ENCODE peak calls at places on chromosomes 5 and 9, in seven cellular contexts. A, X, Q, L, I, V and M are unnamed samples.

GRCh38 chr5:172144931-172145869 is 42.8 kb downstream of the STK10 start:
- DNase-seq in A (no peak), X (no peak), Q (no peak), L (no peak), I (no peak), V (no peak), M (no peak)

GRCh38 chr5:10138385-10139057 is 111.2 kb downstream of the ATPSCKMT start:
- DNase-seq in A (no peak), X (no peak), Q (no peak), L (no peak), I (no peak), V (no peak), M (no peak)

GRCh38 chr5:150587830-150588494 is 52.5 kb upstream of the SYNPO start:
- DNase-seq in A (no peak), X (no peak), Q (no peak), L (no peak), I (no peak), V (no peak), M (no peak)

GRCh38 chr5:137838976-137839375 is 28.7 kb upstream of the MYOT start:
- DNase-seq in A (no peak), X (no peak), Q (no peak), L (no peak), I (no peak), V (no peak), M (no peak)

GRCh38 chr9:132806723-132807421 is 71.2 kb downstream of the AK8 start:
- DNase-seq in A (no peak), X (no peak), Q (no peak), L (no peak), I (peak), V (no peak), M (peak)

GRCh38 chr5:83145882-83146331 is 68.6 kb downstream of the XRCC4 start:
- DNase-seq in A (no peak), X (no peak), Q (no peak), L (no peak), I (no peak), V (no peak), M (no peak)

GRCh38 chr9:112404367-112404979 is 24.6 kb downstream of the HSDL2 start:
- DNase-seq in A (no peak), X (no peak), Q (no peak), L (no peak), I (no peak), V (no peak), M (no peak)

GRCh38 chr9:22060831-22061383 is 51.8 kb upstream of the CDKN2B start:
- DNase-seq in A (no peak), X (no peak), Q (no peak), L (no peak), I (no peak), V (no peak), M (no peak)

GRCh38 chr9:90956026-90956810 is 154.6 kb downstream of the SYK start:
- DNase-seq in A (no peak), X (no peak), Q (no peak), L (no peak), I (no peak), V (no peak), M (no peak)

GRCh38 chr9:126915281-126915816 is 767 bp downstream of the RALGPS1 start:
- DNase-seq in A (no peak), X (peak), Q (peak), L (no peak), I (no peak), V (no peak), M (peak)

GRCh38 chr9:115264333-115264732 is 146.4 kb upstream of the TNC start:
- DNase-seq in A (no peak), X (no peak), Q (no peak), L (no peak), I (no peak), V (no peak), M (no peak)

GRCh38 chr5:1952456-1953099 is 69.9 kb upstream of the IRX4 start:
- DNase-seq in A (no peak), X (no peak), Q (no peak), L (no peak), I (no peak), V (no peak), M (no peak)

GRCh38 chr5:55823151-55823796 is 27.9 kb upstream of the IL31RA start:
- DNase-seq in A (no peak), X (no peak), Q (no peak), L (no peak), I (no peak), V (no peak), M (peak)

GRCh38 chr5:107523019-107523680 is 147.6 kb downstream of the EFNA5 start:
- DNase-seq in A (no peak), X (no peak), Q (no peak), L (no peak), I (no peak), V (no peak), M (no peak)

GRCh38 chr9:125953314-125954019 is 206.3 kb downstream of the PBX3 start:
- DNase-seq in A (peak), X (no peak), Q (no peak), L (no peak), I (no peak), V (no peak), M (no peak)

DNA sequence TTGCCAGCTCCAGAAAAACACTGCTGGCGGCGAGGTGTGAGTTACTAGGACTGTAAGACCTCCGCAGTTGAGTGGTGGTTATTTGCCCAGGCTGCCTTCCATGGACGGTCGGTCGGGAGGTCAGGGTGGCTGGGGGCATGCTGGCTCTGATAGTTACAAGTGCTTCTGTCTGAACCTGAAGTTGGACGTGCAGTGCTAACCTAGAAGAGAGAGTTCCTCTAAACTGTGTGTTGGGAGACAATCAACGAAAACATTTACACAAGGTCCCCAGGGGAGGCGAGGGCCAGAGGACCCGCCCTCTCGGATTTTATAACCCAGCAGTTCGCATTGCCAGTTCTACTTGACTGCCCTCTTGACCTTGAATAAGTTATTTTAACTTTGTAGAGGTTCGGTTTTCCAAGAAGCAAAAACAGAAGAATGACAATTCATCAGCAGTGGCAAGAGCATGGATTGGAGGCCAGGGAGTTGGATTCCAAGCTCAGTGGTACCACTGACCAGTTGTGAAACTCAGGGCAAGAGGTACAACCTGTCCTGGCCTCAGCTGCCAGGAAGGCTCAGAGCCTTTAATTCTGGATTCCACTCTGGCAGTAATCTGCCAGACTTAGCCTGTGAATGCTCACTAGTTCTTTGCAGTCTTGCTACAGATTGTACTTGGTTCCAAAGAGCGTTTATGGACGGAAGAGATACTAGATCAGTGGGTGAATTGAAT is 28.7 kb upstream of the PDE8B start:
- DNase-seq in A (no peak), X (no peak), Q (no peak), L (no peak), I (no peak), V (no peak), M (no peak)
- TF ChIP-seq JUND in A (no peak), X (no peak), Q (no peak), L (no peak), I (no peak), V (no peak), M (no peak)

GRCh38 chr9:81798606-81799005 is 109.3 kb upstream of the TLE1 start:
- DNase-seq in A (no peak), X (no peak), Q (no peak), L (no peak), I (no peak), V (no peak), M (no peak)

GRCh38 chr9:81801190-81801589 is 111.8 kb upstream of the TLE1 start:
- DNase-seq in A (no peak), X (no peak), Q (no peak), L (no peak), I (no peak), V (no peak), M (no peak)

GRCh38 chr9:81804306-81804705 is 115.0 kb upstream of the TLE1 start:
- DNase-seq in A (no peak), X (no peak), Q (no peak), L (no peak), I (no peak), V (no peak), M (no peak)
- TF ChIP-seq JUND in A (no peak), X (no peak), Q (no peak), L (no peak), I (no peak), V (no peak), M (no peak)

GRCh38 chr9:14888857-14889256 is 21.4 kb downstream of the FREM1 start:
- DNase-seq in A (no peak), X (no peak), Q (no peak), L (no peak), I (no peak), V (no peak), M (no peak)

GRCh38 chr9:14887149-14887548 is 23.1 kb downstream of the FREM1 start:
- DNase-seq in A (no peak), X (no peak), Q (no peak), L (no peak), I (no peak), V (no peak), M (no peak)

GRCh38 chr9:14891332-14891731 is 18.9 kb downstream of the FREM1 start:
- DNase-seq in A (no peak), X (no peak), Q (no peak), L (no peak), I (no peak), V (no peak), M (no peak)

GRCh38 chr9:14883310-14883944 is 26.8 kb downstream of the FREM1 start:
- DNase-seq in A (no peak), X (no peak), Q (no peak), L (no peak), I (no peak), V (no peak), M (no peak)

DNA sequence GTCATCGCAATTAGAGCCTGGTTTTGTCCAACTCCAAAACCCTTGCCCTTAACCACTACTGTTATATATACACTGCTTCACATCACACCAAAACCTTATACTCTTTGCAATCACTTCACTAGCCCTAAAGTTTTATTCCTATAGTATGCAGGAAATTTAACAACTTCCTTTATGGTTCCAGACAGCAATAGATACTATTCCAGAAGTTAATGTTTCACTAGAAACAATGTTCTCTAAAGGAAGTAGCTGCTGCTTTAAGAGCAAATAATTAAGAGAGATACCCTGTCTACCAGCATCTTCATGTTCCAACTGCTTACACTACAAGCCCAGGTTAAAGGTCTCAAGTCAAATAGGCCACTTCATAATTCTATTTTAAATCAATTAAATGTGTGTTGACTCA is 22.0 kb downstream of the FREM1 start:
- DNase-seq in A (no peak), X (no peak), Q (no peak), L (no peak), I (no peak), V (no peak), M (no peak)
- TF ChIP-seq JUND in A (no peak), X (no peak), Q (no peak), L (no peak), I (no peak), V (no peak), M (no peak)

GRCh38 chr9:128390813-128391711 is 19.9 kb downstream of the URM1 start:
- DNase-seq in A (no peak), X (no peak), Q (no peak), L (no peak), I (no peak), V (no peak), M (no peak)

GRCh38 chr9:128393171-128393761 is 22.1 kb downstream of the URM1 start:
- DNase-seq in A (no peak), X (no peak), Q (no peak), L (peak), I (no peak), V (no peak), M (no peak)

GRCh38 chr9:128391956-128392301 is 20.8 kb downstream of the URM1 start:
- DNase-seq in A (no peak), X (no peak), Q (no peak), L (no peak), I (no peak), V (no peak), M (no peak)

GRCh38 chr9:128393971-128394370 is 22.8 kb downstream of the URM1 start:
- DNase-seq in A (peak), X (no peak), Q (no peak), L (peak), I (no peak), V (no peak), M (no peak)

DNA sequence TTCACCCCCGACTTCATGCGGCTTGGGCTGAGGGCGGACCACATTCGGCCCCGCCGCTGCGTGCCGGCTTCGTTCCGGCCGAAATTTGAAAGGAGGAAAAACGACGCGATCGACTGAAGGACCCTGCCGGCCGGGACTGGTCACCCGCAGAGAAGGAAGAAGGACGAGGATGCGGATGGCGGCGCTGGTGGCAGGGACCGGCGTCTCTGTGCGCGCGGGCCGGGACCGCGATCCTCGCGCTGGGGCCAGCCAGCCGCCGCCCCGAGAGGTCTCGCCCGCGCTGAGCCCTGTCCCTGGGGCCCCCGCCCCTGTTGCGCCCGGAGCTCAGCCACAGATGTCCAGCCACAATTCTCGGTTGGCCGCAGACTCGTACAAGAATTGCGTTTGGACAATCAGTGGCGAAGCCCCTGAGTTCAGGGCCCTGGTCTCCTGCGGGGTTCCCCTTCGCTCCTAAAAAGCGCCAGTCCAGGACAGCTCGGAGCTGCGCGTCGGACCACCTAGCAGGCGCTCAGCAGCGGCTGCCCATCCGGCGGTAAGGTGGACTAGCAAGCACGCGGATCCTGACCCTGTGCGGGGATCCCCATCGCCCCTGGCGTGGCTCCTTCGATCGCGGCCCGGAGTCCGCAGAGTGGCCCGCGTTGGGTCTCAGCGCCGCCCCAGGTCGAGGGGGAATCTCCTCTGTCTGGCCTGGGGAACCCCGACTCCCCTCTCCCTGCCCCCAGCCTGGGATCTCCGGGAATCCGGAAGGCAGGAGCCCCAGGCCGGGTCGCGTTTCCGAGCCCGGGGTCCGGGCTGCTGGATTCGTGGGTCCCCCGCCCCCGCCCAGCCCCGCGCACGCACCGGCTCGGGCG is 21.4 kb downstream of the URM1 start:
- DNase-seq in A (no peak), X (no peak), Q (no peak), L (peak), I (no peak), V (no peak), M (no peak)
- TF ChIP-seq JUND in A (no peak), X (no peak), Q (no peak), L (no peak), I (no peak), V (no peak), M (no peak)

DNA sequence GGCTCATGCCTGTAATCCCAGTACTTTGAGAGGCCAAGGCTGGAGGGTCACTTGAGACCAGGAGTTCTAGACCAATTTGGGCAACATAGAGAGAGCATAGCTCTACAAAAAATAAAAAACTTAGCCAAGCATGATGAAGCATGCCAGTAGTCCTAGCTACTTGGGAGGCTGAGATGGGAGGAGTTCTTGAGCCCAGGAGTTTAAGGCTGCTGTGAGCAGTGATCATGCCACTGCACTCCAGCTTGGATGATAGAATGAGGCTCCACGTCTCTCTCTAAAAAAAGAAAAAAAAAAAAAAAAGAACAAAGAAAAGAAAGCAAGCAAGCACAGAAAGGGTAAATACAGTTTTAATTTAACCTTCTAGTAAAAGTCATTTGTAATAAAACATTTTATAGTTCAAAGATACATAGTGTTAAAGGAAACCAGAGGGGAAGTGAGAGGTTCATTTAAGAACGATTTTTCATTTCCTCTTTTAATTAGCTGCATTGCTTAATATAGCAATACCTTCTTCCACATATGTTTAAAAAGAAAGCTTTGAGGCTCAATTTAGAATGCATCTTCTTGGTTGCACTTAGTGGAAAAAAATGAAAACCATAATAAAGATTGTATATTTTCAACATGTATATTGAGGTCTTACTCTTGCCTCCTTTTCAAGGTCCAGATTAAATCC is 14.9 kb downstream of the GAPT start:
- DNase-seq in A (no peak), X (no peak), Q (no peak), L (no peak), I (no peak), V (no peak), M (no peak)
- TF ChIP-seq JUND in A (no peak), X (no peak), Q (no peak), L (no peak), I (no peak), V (no peak), M (no peak)

DNA sequence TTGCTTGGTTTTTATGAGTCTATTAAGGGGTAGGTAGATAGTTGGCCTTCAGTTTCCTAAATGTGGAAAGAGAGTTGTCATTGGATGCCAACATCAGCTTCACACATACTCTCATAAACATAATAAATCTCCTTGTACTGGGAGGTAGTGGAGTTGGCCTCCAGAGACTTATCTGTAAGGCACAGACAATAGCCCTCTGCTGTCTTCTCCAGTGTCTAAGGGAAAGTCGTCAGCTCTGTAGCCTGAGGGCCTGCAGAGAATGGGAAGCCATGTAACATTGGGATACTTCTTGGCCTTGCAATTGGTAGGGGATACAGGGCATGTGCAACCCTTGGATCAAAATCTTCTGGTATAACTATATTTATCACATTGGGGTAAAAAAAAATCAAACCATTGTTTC is 331.9 kb upstream of the KLF9 start:
- DNase-seq in A (no peak), X (no peak), Q (no peak), L (no peak), I (no peak), V (no peak), M (no peak)
- TF ChIP-seq JUND in A (no peak), X (no peak), Q (no peak), L (no peak), I (no peak), V (no peak), M (no peak)